ENCODE peak calls at places on chromosomes 13 and 19, in ten cellular contexts. Q, I, H, P, V, L, J, G, K and S are unnamed samples.

GRCh38 chr13:50529154-50529882 is 314.2 kb downstream of the DLEU7 start:
- DNase-seq in Q (no peak), I (peak), H (no peak), P (no peak), V (no peak), L (no peak), J (peak), G (no peak), K (no peak), S (peak)

GRCh38 chr19:23762884-23763711 is 4.4 kb upstream of the ZNF681 start:
- DNase-seq in Q (peak), I (peak), H (peak), P (peak), V (peak), L (peak), J (peak), G (peak), K (peak), S (peak)

GRCh38 chr13:97946951-97947588 is 6.4 kb upstream of the IPO5 start:
- DNase-seq in Q (no peak), I (no peak), H (no peak), P (no peak), V (no peak), L (no peak), J (peak), G (no peak), K (no peak), S (no peak)

GRCh38 chr13:93375491-93375890 is 148.9 kb downstream of the GPC6 start:
- DNase-seq in Q (no peak), I (no peak), H (no peak), P (no peak), V (no peak), L (no peak), J (no peak), G (no peak), K (no peak), S (no peak)

GRCh38 chr13:41268764-41269163 is 5.4 kb upstream of the MTRF1 start:
- DNase-seq in Q (no peak), I (no peak), H (no peak), P (no peak), V (no peak), L (no peak), J (no peak), G (no peak), K (peak), S (no peak)

GRCh38 chr13:86567119-86567518 is 767.9 kb upstream of the SLITRK6 start:
- DNase-seq in Q (no peak), I (no peak), H (no peak), P (no peak), V (no peak), L (no peak), J (no peak), G (no peak), K (no peak), S (no peak)

GRCh38 chr19:3760871-3761361 is 576 bp downstream of the APBA3 start:
- DNase-seq in Q (no peak), I (no peak), H (no peak), P (no peak), V (no peak), L (no peak), J (peak), G (no peak), K (peak), S (no peak)

GRCh38 chr13:110308377-110309158 is 1.5 kb downstream of the COL4A2 start:
- DNase-seq in Q (peak), I (no peak), H (no peak), P (peak), V (no peak), L (peak), J (no peak), G (no peak), K (no peak), S (peak)

GRCh38 chr19:8145969-8146368 is 3.4 kb downstream of the FBN3 start:
- DNase-seq in Q (no peak), I (no peak), H (no peak), P (peak), V (no peak), L (peak), J (no peak), G (no peak), K (no peak), S (no peak)

GRCh38 chr19:21698215-21698614 is 69.2 kb downstream of the ZNF100 start:
- DNase-seq in Q (no peak), I (no peak), H (peak), P (no peak), V (no peak), L (peak), J (peak), G (no peak), K (peak), S (no peak)

GRCh38 chr13:40697711-40698110 is 31.3 kb upstream of the FOXO1 start:
- DNase-seq in Q (no peak), I (no peak), H (no peak), P (no peak), V (no peak), L (no peak), J (no peak), G (no peak), K (peak), S (no peak)

GRCh38 chr13:33119022-33119735 is 103.0 kb downstream of the KL start:
- DNase-seq in Q (no peak), I (no peak), H (no peak), P (no peak), V (no peak), L (no peak), J (peak), G (no peak), K (peak), S (no peak)

GRCh38 chr13:31956944-31957644 is 74.5 kb upstream of the FRY start:
- DNase-seq in Q (no peak), I (no peak), H (no peak), P (no peak), V (no peak), L (no peak), J (peak), G (no peak), K (no peak), S (no peak)

GRCh38 chr19:4518345-4519171 is at the start of gene PLIN4:
- DNase-seq in Q (no peak), I (no peak), H (no peak), P (peak), V (no peak), L (peak), J (peak), G (no peak), K (no peak), S (no peak)

GRCh38 chr13:101649490-101650126 is 197.1 kb downstream of the ITGBL1 start:
- DNase-seq in Q (no peak), I (no peak), H (peak), P (no peak), V (no peak), L (no peak), J (peak), G (no peak), K (no peak), S (no peak)

GRCh38 chr13:111177081-111177711 is 62.1 kb downstream of the ARHGEF7 start:
- DNase-seq in Q (no peak), I (no peak), H (no peak), P (no peak), V (no peak), L (no peak), J (no peak), G (peak), K (no peak), S (peak)

GRCh38 chr13:113064534-113065405 is 40.8 kb upstream of the F7 start:
- DNase-seq in Q (no peak), I (peak), H (no peak), P (no peak), V (no peak), L (no peak), J (peak), G (no peak), K (no peak), S (no peak)

GRCh38 chr13:19519049-19519448 is 42.3 kb downstream of the TPTE2 start:
- DNase-seq in Q (no peak), I (no peak), H (no peak), P (no peak), V (no peak), L (no peak), J (no peak), G (no peak), K (no peak), S (no peak)

GRCh38 chr19:7730286-7731217 is 1.4 kb downstream of the CLEC4G start:
- DNase-seq in Q (no peak), I (no peak), H (no peak), P (no peak), V (no peak), L (peak), J (no peak), G (no peak), K (no peak), S (no peak)

GRCh38 chr19:13001502-13002388 is 6.5 kb downstream of the NFIX start:
- DNase-seq in Q (no peak), I (no peak), H (no peak), P (no peak), V (no peak), L (no peak), J (peak), G (no peak), K (no peak), S (peak)

GRCh38 chr13:79307866-79308298 is 98.2 kb downstream of the RBM26 start:
- DNase-seq in Q (no peak), I (peak), H (no peak), P (no peak), V (no peak), L (peak), J (peak), G (no peak), K (no peak), S (no peak)

GRCh38 chr19:19642506-19643157 is 825 bp downstream of the GMIP start:
- DNase-seq in Q (no peak), I (no peak), H (peak), P (no peak), V (no peak), L (peak), J (no peak), G (no peak), K (peak), S (no peak)

GRCh38 chr13:83906240-83906820 is 24.1 kb upstream of the SLITRK1 start:
- DNase-seq in Q (no peak), I (no peak), H (no peak), P (no peak), V (no peak), L (no peak), J (no peak), G (no peak), K (no peak), S (no peak)

GRCh38 chr19:4993683-4994082 is 24.8 kb downstream of the KDM4B start:
- DNase-seq in Q (no peak), I (no peak), H (no peak), P (no peak), V (no peak), L (peak), J (no peak), G (no peak), K (no peak), S (no peak)

GRCh38 chr19:11208526-11209471 is 11.5 kb upstream of the KANK2 start:
- DNase-seq in Q (no peak), I (no peak), H (no peak), P (no peak), V (no peak), L (no peak), J (no peak), G (no peak), K (no peak), S (no peak)

GRCh38 chr13:51728972-51729371 is 75.0 kb downstream of the DHRS12 start:
- DNase-seq in Q (no peak), I (no peak), H (peak), P (no peak), V (no peak), L (no peak), J (peak), G (no peak), K (no peak), S (no peak)

GRCh38 chr13:98325724-98326123 is 148.7 kb upstream of the RNF113B start:
- DNase-seq in Q (no peak), I (no peak), H (no peak), P (no peak), V (no peak), L (no peak), J (no peak), G (no peak), K (no peak), S (no peak)

GRCh38 chr13:52955505-52955904 is 73.1 kb upstream of the OLFM4 start:
- DNase-seq in Q (no peak), I (no peak), H (no peak), P (no peak), V (peak), L (no peak), J (no peak), G (no peak), K (no peak), S (no peak)

GRCh38 chr13:29472317-29472961 is 123.0 kb downstream of the SLC7A1 start:
- DNase-seq in Q (peak), I (no peak), H (peak), P (no peak), V (peak), L (peak), J (peak), G (peak), K (peak), S (peak)

GRCh38 chr13:48892311-48892710 is 83.4 kb upstream of the FNDC3A start:
- DNase-seq in Q (no peak), I (no peak), H (no peak), P (no peak), V (no peak), L (no peak), J (peak), G (no peak), K (no peak), S (no peak)

GRCh38 chr13:30830638-30830965 is 75.5 kb upstream of the MEDAG start:
- DNase-seq in Q (no peak), I (no peak), H (no peak), P (no peak), V (no peak), L (no peak), J (no peak), G (no peak), K (no peak), S (no peak)

GRCh38 chr19:5615756-5616327 is 6.7 kb downstream of the SAFB2 start:
- DNase-seq in Q (no peak), I (no peak), H (no peak), P (no peak), V (no peak), L (no peak), J (no peak), G (no peak), K (no peak), S (no peak)